ENCODE peak calls at places on chromosomes 5 and 9, in eight cellular contexts. X is ascending aorta, E is progenitor cell of endocrine pancreas, U is Peyer's patch, Y is fibroblast of mammary gland, T is sigmoid colon, B is IMR-90, G is glutamatergic neuron. J is an unnamed sample.

GRCh38 chr9:4980046-4980727 is 4.9 kb upstream of the JAK2 start:
- DNase-seq in X (no peak), E (no peak), U (no peak), Y (peak; percentile 11), T (no peak), B (peak; percentile 34), G (no peak), J (no peak)

GRCh38 chr9:105425817-105426433 is 21.9 kb upstream of the FSD1L start:
- DNase-seq in X (no peak), E (no peak), U (no peak), Y (peak; percentile 45), T (no peak), B (peak; percentile 47), G (no peak), J (no peak)

GRCh38 chr5:159106193-159106568 is 6.5 kb upstream of the EBF1 start:
- DNase-seq in X (no peak), E (no peak), U (no peak), Y (peak; percentile 59), T (no peak), B (no peak), G (no peak), J (no peak)

GRCh38 chr9:16656432-16657169 is 213.9 kb downstream of the BNC2 start:
- DNase-seq in X (no peak), E (no peak), U (no peak), Y (no peak), T (no peak), B (peak; percentile 55), G (no peak), J (no peak)

GRCh38 chr5:56369333-56369947 is 136.3 kb upstream of the ANKRD55 start:
- DNase-seq in X (no peak), E (no peak), U (no peak), Y (no peak), T (no peak), B (no peak), G (no peak), J (no peak)

GRCh38 chr5:107874810-107875209 is 204.1 kb upstream of the EFNA5 start:
- DNase-seq in X (no peak), E (no peak), U (no peak), Y (peak; percentile 45), T (no peak), B (peak; percentile 52), G (no peak), J (no peak)

GRCh38 chr5:75235711-75236110 is 967 bp downstream of the ANKRD31 start:
- DNase-seq in X (no peak), E (no peak), U (no peak), Y (no peak), T (no peak), B (no peak), G (no peak), J (no peak)

GRCh38 chr5:159097461-159098284 is 2.0 kb downstream of the EBF1 start:
- DNase-seq in X (peak; percentile 74), E (no peak), U (peak; percentile 67), Y (peak; percentile 62), T (no peak), B (peak; percentile 25), G (peak; percentile 67), J (no peak)

GRCh38 chr5:124444147-124444775 is 302.2 kb downstream of the ZNF608 start:
- DNase-seq in X (no peak), E (no peak), U (no peak), Y (no peak), T (no peak), B (no peak), G (no peak), J (no peak)

GRCh38 chr5:162256711-162257110 is 189.1 kb downstream of the GABRG2 start:
- DNase-seq in X (no peak), E (no peak), U (no peak), Y (no peak), T (no peak), B (no peak), G (no peak), J (no peak)

GRCh38 chr5:126544087-126544740 is 50.8 kb downstream of the ALDH7A1 start:
- DNase-seq in X (no peak), E (no peak), U (peak; percentile 52), Y (peak; percentile 44), T (no peak), B (peak; percentile 44), G (peak; percentile 56), J (no peak)

GRCh38 chr9:93025736-93026135 is 32.8 kb upstream of the SUSD3 start:
- DNase-seq in X (no peak), E (no peak), U (no peak), Y (no peak), T (no peak), B (no peak), G (no peak), J (no peak)

GRCh38 chr5:33422191-33422590 is 18.6 kb upstream of the TARS1 start:
- DNase-seq in X (no peak), E (no peak), U (no peak), Y (peak; percentile 30), T (no peak), B (peak; percentile 20), G (no peak), J (no peak)

GRCh38 chr5:57863661-57864060 is 381.1 kb upstream of the ACTBL2 start:
- DNase-seq in X (no peak), E (no peak), U (no peak), Y (peak; percentile 64), T (no peak), B (peak; percentile 76), G (no peak), J (no peak)

GRCh38 chr9:123678038-123678877 is 251.7 kb downstream of the DENND1A start:
- DNase-seq in X (no peak), E (no peak), U (peak; percentile 51), Y (no peak), T (no peak), B (peak; percentile 1), G (no peak), J (no peak)

GRCh38 chr9:109264865-109265532 is 55.9 kb downstream of the EPB41L4B start:
- DNase-seq in X (peak; percentile 62), E (no peak), U (no peak), Y (no peak), T (peak; percentile 67), B (no peak), G (no peak), J (no peak)

GRCh38 chr5:140075371-140075770 is 32.3 kb upstream of the NRG2 start:
- DNase-seq in X (no peak), E (no peak), U (no peak), Y (peak; percentile 47), T (no peak), B (peak; percentile 23), G (no peak), J (no peak)

GRCh38 chr9:113545068-113545467 is 81.5 kb downstream of the RGS3 start:
- DNase-seq in X (peak; percentile 16), E (no peak), U (no peak), Y (no peak), T (peak; percentile 37), B (no peak), G (no peak), J (no peak)

GRCh38 chr5:137075163-137075970 is 423.8 kb downstream of the SPOCK1 start:
- DNase-seq in X (no peak), E (peak; percentile 77), U (peak; percentile 59), Y (peak; percentile 35), T (no peak), B (peak; percentile 9), G (peak; percentile 85), J (peak; percentile 73)

GRCh38 chr9:79107911-79108676 is 463.7 kb upstream of the TLE4 start:
- DNase-seq in X (no peak), E (no peak), U (no peak), Y (peak; percentile 22), T (no peak), B (peak; percentile 17), G (no peak), J (no peak)

DNA sequence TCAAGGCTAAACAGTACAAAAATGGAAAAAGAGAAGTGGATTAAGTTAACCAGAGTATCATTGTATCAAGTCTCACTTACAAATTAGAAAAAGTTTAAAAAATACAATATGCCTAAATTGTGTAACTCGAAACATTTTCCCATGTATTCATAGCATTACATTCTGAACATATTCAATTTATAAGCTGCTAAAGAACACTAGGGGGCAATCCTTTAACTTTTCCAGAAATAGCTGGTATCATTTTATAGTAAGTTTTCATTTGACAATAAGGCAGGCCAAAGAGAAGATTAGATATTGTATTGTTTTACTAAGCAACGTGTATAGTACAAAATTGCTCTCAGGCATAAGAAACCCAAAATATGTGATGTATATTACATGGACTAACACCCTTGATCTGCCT is 234.6 kb downstream of the ADGRV1 start:
- DNase-seq in X (no peak), E (no peak), U (no peak), Y (no peak), T (no peak), B (no peak), G (no peak), J (no peak)
- TF ChIP-seq CTCF in X (no peak), E (no peak), U (no peak), Y (peak; percentile 18), T (no peak), B (no peak), G (no peak), J (no peak)

DNA sequence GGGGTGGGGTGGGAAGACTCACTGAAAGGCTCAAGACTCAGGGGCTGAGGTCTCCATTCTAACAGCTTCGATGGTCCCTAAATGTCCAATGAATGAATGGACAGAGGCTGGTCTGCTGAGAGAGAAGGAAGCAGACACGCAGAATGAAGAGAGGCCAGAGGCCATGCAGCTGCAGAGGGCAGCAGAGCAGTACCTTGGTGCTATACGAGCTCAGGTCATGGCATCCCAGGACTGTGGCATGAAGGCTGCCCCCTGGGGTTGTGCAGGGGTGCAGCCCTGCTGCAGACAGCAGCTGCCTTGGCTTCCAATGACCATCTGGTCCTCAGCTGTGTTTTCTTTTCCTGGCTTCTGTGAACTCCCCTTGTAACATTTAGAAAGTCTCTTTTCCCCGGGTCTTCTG is 15.2 kb upstream of the CORO2A start:
- DNase-seq in X (no peak), E (no peak), U (no peak), Y (no peak), T (no peak), B (peak; percentile 20), G (no peak), J (no peak)
- TF ChIP-seq CTCF in X (no peak), E (no peak), U (no peak), Y (no peak), T (no peak), B (no peak), G (no peak), J (no peak)

GRCh38 chr9:87701931-87702421 is 23.9 kb upstream of the CTSL start:
- DNase-seq in X (no peak), E (no peak), U (no peak), Y (peak; percentile 18), T (no peak), B (no peak), G (no peak), J (no peak)
- TF ChIP-seq CTCF in X (no peak), E (no peak), U (no peak), Y (no peak), T (no peak), B (no peak), G (no peak), J (no peak)

DNA sequence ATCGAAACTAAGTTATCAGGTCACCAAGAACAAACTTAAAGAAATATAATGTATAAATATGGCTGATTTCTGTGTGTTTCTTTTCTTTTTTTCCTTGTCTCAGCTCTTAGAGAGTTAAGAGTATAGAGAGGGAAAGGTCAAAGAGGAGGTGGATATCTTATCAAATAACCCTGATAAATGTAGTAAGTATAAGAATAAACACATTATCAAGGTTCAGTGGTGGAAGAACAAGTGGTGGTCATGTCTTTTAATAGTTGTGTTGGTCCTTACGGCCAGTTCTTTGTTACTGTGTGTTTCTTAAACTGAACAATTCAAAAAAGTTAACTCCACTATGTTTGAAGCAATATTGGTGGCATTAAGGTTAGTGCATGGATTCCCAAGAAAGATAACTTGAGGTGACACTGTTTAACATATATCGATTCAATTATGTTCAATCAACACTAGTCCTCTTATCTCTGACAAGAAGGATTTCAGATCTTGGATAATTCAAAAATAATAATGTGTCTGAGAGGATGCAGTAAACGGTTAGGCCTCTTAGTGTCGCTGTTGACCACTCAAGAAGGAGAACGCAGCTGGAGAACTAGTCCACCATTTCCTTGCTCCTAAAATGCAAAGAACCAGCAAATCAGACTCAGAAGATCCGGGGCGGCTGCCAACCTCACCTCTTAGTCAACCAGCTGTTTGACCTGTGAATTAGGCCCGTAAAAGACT is at the start of gene PCDHGA3:
- DNase-seq in X (no peak), E (no peak), U (no peak), Y (peak; percentile 75), T (no peak), B (peak; percentile 71), G (no peak), J (no peak)
- TF ChIP-seq CTCF in X (no peak), E (no peak), U (no peak), Y (peak; percentile 60), T (no peak), B (peak; percentile 57), G (no peak), J (no peak)

J was measured in D721Med.